ENCODE peak calls at places on chromosomes 12 and 14, in seven cellular contexts. D is T47D; L is left ventricle myocardium inferior; Z is islet precursor cell; P is NCI-H774; F is CD8-positive, alpha-beta T cell; V is HuH-7.5. O is an unnamed sample.
A peak's percentile ranks its signal among the peaks of the same experiment; 100 is the strongest.

GRCh38 chr12:95623554-95624170 is 72.4 kb upstream of the USP44 start:
- DNase-seq in D (peak; percentile 63), V (peak; percentile 48), F (no peak), L (peak; percentile 66), P (no peak), Z (peak; percentile 98), O (no peak)

GRCh38 chr12:128818065-128819022 is 5.4 kb downstream of the SLC15A4 start:
- DNase-seq in P (no peak), L (no peak), Z (peak; percentile 82), V (no peak), F (no peak), D (no peak), O (no peak)

GRCh38 chr12:98635657-98636323 is 8.8 kb downstream of the IKBIP start:
- DNase-seq in P (peak; percentile 12), L (no peak), D (no peak), F (no peak), V (no peak), Z (no peak), O (no peak)

GRCh38 chr12:80641936-80642335 is 65.5 kb upstream of the MYF6 start:
- DNase-seq in P (no peak), V (no peak), F (no peak), L (no peak), Z (no peak), D (no peak), O (no peak)

GRCh38 chr14:88492272-88493089 is 62.3 kb downstream of the PTPN21 start:
- DNase-seq in D (peak; percentile 80), Z (peak; percentile 76), F (peak; percentile 15), L (no peak), P (peak; percentile 60), V (peak; percentile 77), O (peak; percentile 55)

GRCh38 chr14:64707661-64708060 is 3.4 kb downstream of the PLEKHG3 start:
- DNase-seq in P (no peak), D (no peak), V (no peak), F (no peak), Z (peak; percentile 73), L (no peak), O (no peak)

GRCh38 chr12:57735952-57736742 is 2.4 kb downstream of the AGAP2 start:
- DNase-seq in V (peak; percentile 86), D (peak; percentile 43), P (no peak), F (no peak), Z (peak; percentile 81), L (peak; percentile 58), O (no peak)

GRCh38 chr12:88663001-88663400 is 82.7 kb upstream of the KITLG start:
- DNase-seq in L (no peak), D (no peak), Z (no peak), V (no peak), P (no peak), F (no peak), O (no peak)

GRCh38 chr14:68884031-68885030 is 91.5 kb upstream of the ZFP36L1 start:
- DNase-seq in F (no peak), L (peak; percentile 63), V (no peak), P (no peak), Z (no peak), D (no peak), O (no peak)

GRCh38 chr12:60209933-60210332 is 614.1 kb downstream of the SLC16A7 start:
- DNase-seq in F (no peak), L (no peak), V (no peak), P (no peak), D (no peak), Z (no peak), O (no peak)

GRCh38 chr12:2691340-2692111 is 103.2 kb upstream of the FKBP4 start:
- DNase-seq in D (no peak), L (no peak), V (no peak), P (no peak), F (no peak), Z (peak; percentile 80), O (no peak)

GRCh38 chr12:95591731-95592130 is 40.5 kb upstream of the USP44 start:
- DNase-seq in Z (no peak), D (no peak), L (no peak), P (no peak), F (no peak), V (no peak), O (no peak)

GRCh38 chr14:101006008-101006407 is 102.5 kb upstream of the RTL1 start:
- DNase-seq in L (no peak), Z (no peak), V (no peak), D (no peak), F (no peak), P (no peak), O (peak; percentile 28)

GRCh38 chr12:110010853-110011835 is 11.9 kb downstream of the ANKRD13A start:
- DNase-seq in P (no peak), V (no peak), F (no peak), L (no peak), D (no peak), Z (no peak), O (no peak)

GRCh38 chr14:33880330-33880729 is 70.5 kb downstream of the EGLN3 start:
- DNase-seq in P (no peak), V (no peak), D (no peak), F (no peak), L (no peak), Z (no peak), O (no peak)

GRCh38 chr12:4526923-4527546 is 11.7 kb upstream of the RAD51AP1 start:
- DNase-seq in V (no peak), D (no peak), P (peak; percentile 2), F (no peak), L (no peak), Z (no peak), O (no peak)

GRCh38 chr12:129885287-129885686 is 18.5 kb downstream of the TMEM132D start:
- DNase-seq in L (no peak), F (no peak), Z (peak; percentile 28), P (no peak), V (no peak), D (no peak), O (no peak)

GRCh38 chr14:104224516-104225281 is 86.3 kb downstream of the KIF26A start:
- DNase-seq in F (no peak), D (no peak), V (no peak), L (no peak), P (no peak), Z (no peak), O (no peak)

GRCh38 chr14:67332468-67332867 is 27.1 kb downstream of the ATP6V1D start:
- DNase-seq in Z (no peak), D (no peak), L (no peak), P (no peak), F (no peak), V (no peak), O (no peak)

GRCh38 chr12:51392556-51393237 is 1.5 kb upstream of the GALNT6 start:
- DNase-seq in F (no peak), P (peak; percentile 18), Z (peak; percentile 93), V (peak; percentile 67), L (no peak), D (peak; percentile 54), O (peak; percentile 16)

GRCh38 chr14:19947413-19948090 is 16.8 kb downstream of the OR4K1 start:
- DNase-seq in D (peak; percentile 1), Z (no peak), L (no peak), P (no peak), V (no peak), F (no peak), O (no peak)

GRCh38 chr12:118103231-118103600 is 595 bp downstream of the VSIG10 start:
- DNase-seq in P (peak; percentile 37), Z (peak; percentile 76), F (no peak), L (no peak), D (no peak), V (no peak), O (no peak)

GRCh38 chr12:78101181-78101876 is 270.6 kb downstream of the NAV3 start:
- DNase-seq in F (no peak), P (peak; percentile 71), D (no peak), L (no peak), V (no peak), Z (no peak), O (no peak)

GRCh38 chr12:20006856-20007255 is 361.5 kb upstream of the PDE3A start:
- DNase-seq in F (no peak), P (no peak), V (no peak), Z (no peak), L (no peak), D (no peak), O (no peak)

GRCh38 chr12:55470088-55470830 is at the start of gene OR6C70:
- DNase-seq in F (no peak), D (no peak), Z (peak; percentile 80), L (no peak), V (no peak), P (no peak), O (no peak)

GRCh38 chr12:52145228-52145940 is 46.4 kb downstream of the KRT80 start:
- DNase-seq in Z (peak; percentile 87), L (no peak), P (no peak), F (no peak), V (no peak), D (no peak), O (no peak)

GRCh38 chr14:103121161-103121845 is 2.0 kb upstream of the TNFAIP2 start:
- DNase-seq in L (peak; percentile 64), Z (peak; percentile 73), F (no peak), P (no peak), V (no peak), D (no peak), O (peak; percentile 83)

GRCh38 chr14:73248294-73248868 is 11.1 kb downstream of the PAPLN start:
- DNase-seq in D (no peak), L (no peak), P (no peak), F (no peak), V (no peak), Z (no peak), O (no peak)

GRCh38 chr12:104863549-104863948 is 94.5 kb downstream of the SLC41A2 start:
- DNase-seq in Z (no peak), D (no peak), L (no peak), V (no peak), F (no peak), P (no peak), O (no peak)

GRCh38 chr12:4117386-4118016 is 156.1 kb upstream of the CCND2 start:
- DNase-seq in D (no peak), V (no peak), P (no peak), Z (peak; percentile 47), F (no peak), L (no peak), O (no peak)

GRCh38 chr12:6644257-6644596 is 3.0 kb downstream of the ACRBP start:
- DNase-seq in V (no peak), D (no peak), F (no peak), Z (no peak), P (no peak), L (no peak), O (no peak)

GRCh38 chr12:21561158-21561557 is 35.1 kb downstream of the SPX start:
- DNase-seq in V (no peak), D (no peak), L (no peak), Z (no peak), F (no peak), P (no peak), O (no peak)

GRCh38 chr12:92539966-92540791 is 162.6 kb upstream of the PLEKHG7 start:
- DNase-seq in D (no peak), P (no peak), V (no peak), Z (peak; percentile 68), L (peak; percentile 27), F (no peak), O (no peak)

GRCh38 chr14:101480747-101481530 is 80.4 kb upstream of the DIO3 start:
- DNase-seq in L (no peak), P (no peak), D (no peak), F (no peak), V (no peak), Z (peak; percentile 85), O (no peak)

GRCh38 chr12:85920324-85920947 is 46.3 kb downstream of the NTS start:
- DNase-seq in V (peak; percentile 7), Z (no peak), D (no peak), F (no peak), L (no peak), P (peak; percentile 53), O (no peak)

GRCh38 chr12:54988402-54989054 is 4.0 kb upstream of the TESPA1 start:
- DNase-seq in Z (no peak), P (peak; percentile 55), L (peak; percentile 92), V (no peak), F (no peak), D (no peak), O (no peak)

GRCh38 chr14:68240388-68240787 is 420.8 kb downstream of the RAD51B start:
- DNase-seq in V (no peak), Z (no peak), D (no peak), P (no peak), L (no peak), F (no peak), O (no peak)